ENCODE peak calls at places on chromosomes 2 and 18, in seven cellular contexts. U is stomach, T is AG04450, V is uterus, W is GM23338, Q is lower lobe of right lung, I is GM10248. X is an unnamed sample.

GRCh38 chr18:22559414-22560282 is 141.9 kb upstream of the CTAGE1 start:
- DNase-seq in U (peak), T (no peak), V (peak), W (peak), Q (peak), I (peak), X (peak)

GRCh38 chr2:40123746-40124145 is 328.1 kb downstream of the SLC8A1 start:
- DNase-seq in U (no peak), T (no peak), V (no peak), W (no peak), Q (no peak), I (no peak), X (no peak)

GRCh38 chr2:205714789-205715411 is 32.6 kb downstream of the NRP2 start:
- DNase-seq in U (no peak), T (no peak), V (no peak), W (no peak), Q (no peak), I (no peak), X (no peak)

GRCh38 chr2:221443631-221444030 is 128.5 kb downstream of the EPHA4 start:
- DNase-seq in U (no peak), T (no peak), V (no peak), W (no peak), Q (no peak), I (no peak), X (no peak)

GRCh38 chr2:18924905-18925691 is 335.7 kb upstream of the NT5C1B start:
- DNase-seq in U (no peak), T (peak), V (no peak), W (no peak), Q (no peak), I (no peak), X (no peak)

GRCh38 chr2:67713376-67713775 is 316.2 kb downstream of the ETAA1 start:
- DNase-seq in U (no peak), T (no peak), V (no peak), W (no peak), Q (no peak), I (no peak), X (no peak)

GRCh38 chr2:241381872-241382271 is 25.8 kb downstream of the FARP2 start:
- DNase-seq in U (no peak), T (no peak), V (no peak), W (no peak), Q (no peak), I (no peak), X (no peak)

GRCh38 chr2:27370816-27371620 is 602 bp downstream of the SNX17 start:
- DNase-seq in U (no peak), T (no peak), V (no peak), W (peak), Q (no peak), I (peak), X (peak)

GRCh38 chr18:9135912-9136314 is 668 bp upstream of the ANKRD12 start:
- DNase-seq in U (no peak), T (no peak), V (no peak), W (peak), Q (no peak), I (no peak), X (no peak)

GRCh38 chr2:120432293-120432975 is 86.5 kb downstream of the INHBB start:
- DNase-seq in U (no peak), T (no peak), V (no peak), W (no peak), Q (no peak), I (no peak), X (no peak)

GRCh38 chr2:83462881-83463280 is 996.2 kb downstream of the SUCLG1 start:
- DNase-seq in U (no peak), T (no peak), V (no peak), W (no peak), Q (no peak), I (no peak), X (no peak)

GRCh38 chr2:159562248-159562647 is 54.1 kb downstream of the BAZ2B start:
- DNase-seq in U (no peak), T (peak), V (no peak), W (no peak), Q (no peak), I (no peak), X (no peak)

GRCh38 chr2:15779381-15780041 is 160.8 kb upstream of the MYCN start:
- DNase-seq in U (no peak), T (no peak), V (no peak), W (no peak), Q (no peak), I (no peak), X (no peak)

GRCh38 chr2:209473930-209474419 is 50.1 kb downstream of the MAP2 start:
- DNase-seq in U (no peak), T (peak), V (no peak), W (no peak), Q (no peak), I (no peak), X (no peak)

GRCh38 chr2:61785583-61785982 is 68.3 kb downstream of the FAM161A start:
- DNase-seq in U (no peak), T (no peak), V (no peak), W (no peak), Q (no peak), I (no peak), X (no peak)

GRCh38 chr2:73979686-73980085 is 5.0 kb upstream of the TET3 start:
- DNase-seq in U (no peak), T (peak), V (peak), W (no peak), Q (no peak), I (no peak), X (no peak)

GRCh38 chr2:150126143-150126725 is 361.2 kb downstream of the RND3 start:
- DNase-seq in U (no peak), T (no peak), V (no peak), W (no peak), Q (no peak), I (no peak), X (no peak)

GRCh38 chr2:224169847-224170246 is 130.8 kb upstream of the SERPINE2 start:
- DNase-seq in U (no peak), T (no peak), V (no peak), W (no peak), Q (no peak), I (no peak), X (no peak)

GRCh38 chr2:67649331-67650071 is 252.4 kb downstream of the ETAA1 start:
- DNase-seq in U (no peak), T (no peak), V (peak), W (no peak), Q (no peak), I (no peak), X (no peak)

GRCh38 chr2:19021100-19021476 is 337.3 kb downstream of the OSR1 start:
- DNase-seq in U (no peak), T (peak), V (no peak), W (no peak), Q (no peak), I (no peak), X (no peak)

GRCh38 chr2:238979636-238980035 is 131.8 kb downstream of the TWIST2 start:
- DNase-seq in U (no peak), T (no peak), V (no peak), W (no peak), Q (no peak), I (no peak), X (no peak)

GRCh38 chr2:137865954-137866540 is 98.2 kb upstream of the HNMT start:
- DNase-seq in U (peak), T (peak), V (no peak), W (peak), Q (no peak), I (no peak), X (peak)

GRCh38 chr2:24337958-24338357 is 22.4 kb downstream of the ITSN2 start:
- DNase-seq in U (no peak), T (no peak), V (no peak), W (peak), Q (no peak), I (no peak), X (no peak)
- TF ChIP-seq CTCF in U (no peak), T (peak), V (no peak), W (no peak), Q (no peak), I (peak), X (no peak)

GRCh38 chr18:8084160-8084559 is 517.0 kb downstream of the PTPRM start:
- DNase-seq in U (no peak), T (peak), V (no peak), W (peak), Q (no peak), I (no peak), X (no peak)
- TF ChIP-seq CTCF in U (no peak), T (peak), V (no peak), W (peak), Q (peak), I (no peak), X (no peak)

GRCh38 chr2:173400760-173401159 is 46.1 kb downstream of the CDCA7 start:
- DNase-seq in U (no peak), T (no peak), V (no peak), W (peak), Q (no peak), I (no peak), X (no peak)

GRCh38 chr2:173394575-173394974 is 39.9 kb downstream of the CDCA7 start:
- DNase-seq in U (no peak), T (no peak), V (no peak), W (no peak), Q (no peak), I (no peak), X (no peak)

GRCh38 chr2:173395567-173396351 is 41.1 kb downstream of the CDCA7 start:
- DNase-seq in U (no peak), T (no peak), V (no peak), W (no peak), Q (no peak), I (no peak), X (no peak)

GRCh38 chr2:173399229-173399628 is 44.6 kb downstream of the CDCA7 start:
- DNase-seq in U (no peak), T (no peak), V (no peak), W (no peak), Q (no peak), I (no peak), X (no peak)

DNA sequence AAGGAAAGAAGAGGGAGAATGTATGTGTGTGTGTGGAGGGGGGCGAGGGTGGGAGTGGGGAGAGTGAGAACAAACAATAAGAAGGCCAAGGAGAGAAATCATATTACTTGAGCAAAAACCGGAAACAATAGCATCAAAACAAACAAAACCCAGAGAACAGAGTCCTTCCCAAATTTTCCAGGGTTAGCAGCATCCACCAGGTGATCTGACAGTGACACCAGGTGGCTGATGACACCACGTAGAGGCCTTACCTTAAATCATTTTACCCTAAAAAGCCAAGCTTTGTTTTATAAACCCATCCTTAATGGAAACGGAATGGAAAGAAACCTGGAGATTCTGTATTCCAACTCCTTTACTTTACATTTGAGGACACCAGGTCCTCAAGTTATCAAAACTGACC is 42.9 kb downstream of the CDCA7 start:
- DNase-seq in U (no peak), T (no peak), V (no peak), W (peak), Q (no peak), I (no peak), X (no peak)
- TF ChIP-seq CTCF in U (no peak), T (no peak), V (no peak), W (peak), Q (no peak), I (peak), X (peak)

GRCh38 chr2:127083819-127084503 is 23.0 kb downstream of the BIN1 start:
- DNase-seq in U (peak), T (peak), V (peak), W (no peak), Q (peak), I (no peak), X (no peak)
- TF ChIP-seq CTCF in U (no peak), T (peak), V (no peak), W (no peak), Q (peak), I (no peak), X (no peak)

DNA sequence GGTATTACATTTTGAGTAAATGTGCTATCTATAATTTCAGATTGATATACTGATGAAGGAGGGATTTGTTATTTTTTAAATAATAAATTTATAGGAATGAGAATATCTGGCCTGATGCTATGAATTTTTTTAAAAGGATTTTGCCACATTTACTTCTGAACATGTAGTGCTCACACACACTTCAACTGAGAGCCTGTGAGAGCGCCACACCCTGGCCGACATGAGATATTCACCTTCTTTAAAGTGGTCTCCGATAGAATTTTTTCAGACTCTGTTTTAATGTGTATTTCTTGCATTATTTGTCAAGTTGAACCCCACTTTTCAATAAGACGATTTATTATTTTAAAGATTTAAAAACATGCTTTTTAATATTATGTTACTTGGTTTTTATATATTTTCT is 813.3 kb downstream of the DCC start:
- DNase-seq in U (no peak), T (no peak), V (no peak), W (peak), Q (no peak), I (no peak), X (peak)
- TF ChIP-seq CTCF in U (no peak), T (no peak), V (no peak), W (peak), Q (peak), I (peak), X (no peak)